ENCODE peak calls at places on chromosomes 16 and 17, in ten cellular contexts. One of them, this sample, is unnamed.

GRCh38 chr17:17269926-17270773 is 10.9 kb downstream of the COPS3 start:
- DNase-seq in adrenal gland: no peak
- DNase-seq in H1: peak
- DNase-seq in upper lobe of right lung: no peak
- DNase-seq in foreskin fibroblast: no peak
- DNase-seq in choroid plexus epithelial cell: peak
- DNase-seq in ascending aorta: no peak
- DNase-seq in CD8-positive, alpha-beta T cell: peak
- DNase-seq in Peyer's patch: no peak
- DNase-seq in pancreas: no peak
- DNase-seq in this sample: no peak

GRCh38 chr16:75075688-75076268 is 40.8 kb downstream of the LDHD start:
- DNase-seq in adrenal gland: no peak
- DNase-seq in Peyer's patch: no peak
- DNase-seq in foreskin fibroblast: no peak
- DNase-seq in ascending aorta: no peak
- DNase-seq in choroid plexus epithelial cell: no peak
- DNase-seq in H1: no peak
- DNase-seq in CD8-positive, alpha-beta T cell: no peak
- DNase-seq in pancreas: no peak
- DNase-seq in upper lobe of right lung: no peak
- DNase-seq in this sample: no peak

GRCh38 chr16:49345829-49346228 is 27.8 kb upstream of the C16orf78 start:
- DNase-seq in H1: peak
- DNase-seq in upper lobe of right lung: no peak
- DNase-seq in adrenal gland: no peak
- DNase-seq in foreskin fibroblast: no peak
- DNase-seq in choroid plexus epithelial cell: no peak
- DNase-seq in ascending aorta: no peak
- DNase-seq in Peyer's patch: no peak
- DNase-seq in pancreas: no peak
- DNase-seq in CD8-positive, alpha-beta T cell: no peak
- DNase-seq in this sample: no peak

GRCh38 chr16:84391151-84391873 is 23.0 kb downstream of the ATP2C2 start:
- DNase-seq in upper lobe of right lung: peak
- DNase-seq in choroid plexus epithelial cell: peak
- DNase-seq in foreskin fibroblast: peak
- DNase-seq in pancreas: no peak
- DNase-seq in CD8-positive, alpha-beta T cell: no peak
- DNase-seq in ascending aorta: no peak
- DNase-seq in adrenal gland: no peak
- DNase-seq in Peyer's patch: no peak
- DNase-seq in H1: no peak
- DNase-seq in this sample: peak

GRCh38 chr17:82092628-82092994 is 5.4 kb downstream of the FASN start:
- DNase-seq in H1: no peak
- DNase-seq in Peyer's patch: no peak
- DNase-seq in foreskin fibroblast: no peak
- DNase-seq in CD8-positive, alpha-beta T cell: no peak
- DNase-seq in ascending aorta: no peak
- DNase-seq in pancreas: no peak
- DNase-seq in upper lobe of right lung: no peak
- DNase-seq in choroid plexus epithelial cell: no peak
- DNase-seq in adrenal gland: no peak
- DNase-seq in this sample: no peak

GRCh38 chr16:71289732-71290062 is 495 bp upstream of the CMTR2 start:
- DNase-seq in foreskin fibroblast: no peak
- DNase-seq in upper lobe of right lung: no peak
- DNase-seq in CD8-positive, alpha-beta T cell: no peak
- DNase-seq in choroid plexus epithelial cell: no peak
- DNase-seq in H1: no peak
- DNase-seq in adrenal gland: no peak
- DNase-seq in pancreas: no peak
- DNase-seq in Peyer's patch: no peak
- DNase-seq in ascending aorta: no peak
- DNase-seq in this sample: no peak

GRCh38 chr17:77957869-77958715 is at the start of gene TNRC6C:
- DNase-seq in choroid plexus epithelial cell: peak
- DNase-seq in foreskin fibroblast: peak
- DNase-seq in ascending aorta: peak
- DNase-seq in H1: peak
- DNase-seq in CD8-positive, alpha-beta T cell: peak
- DNase-seq in pancreas: peak
- DNase-seq in adrenal gland: peak
- DNase-seq in Peyer's patch: peak
- DNase-seq in upper lobe of right lung: peak
- DNase-seq in this sample: peak

GRCh38 chr16:57624806-57625500 is 3.5 kb upstream of the ADGRG1 start:
- DNase-seq in Peyer's patch: no peak
- DNase-seq in H1: no peak
- DNase-seq in ascending aorta: no peak
- DNase-seq in pancreas: no peak
- DNase-seq in adrenal gland: peak
- DNase-seq in upper lobe of right lung: no peak
- DNase-seq in choroid plexus epithelial cell: no peak
- DNase-seq in foreskin fibroblast: no peak
- DNase-seq in CD8-positive, alpha-beta T cell: peak
- DNase-seq in this sample: peak

GRCh38 chr16:74296465-74297295 is at the start of gene PSMD7:
- DNase-seq in Peyer's patch: peak
- DNase-seq in pancreas: peak
- DNase-seq in H1: peak
- DNase-seq in adrenal gland: peak
- DNase-seq in CD8-positive, alpha-beta T cell: peak
- DNase-seq in choroid plexus epithelial cell: peak
- DNase-seq in ascending aorta: peak
- DNase-seq in upper lobe of right lung: peak
- DNase-seq in foreskin fibroblast: peak
- DNase-seq in this sample: peak

GRCh38 chr17:18246880-18247612 is 11.5 kb downstream of the FLII start:
- DNase-seq in Peyer's patch: peak
- DNase-seq in ascending aorta: no peak
- DNase-seq in choroid plexus epithelial cell: peak
- DNase-seq in H1: peak
- DNase-seq in upper lobe of right lung: peak
- DNase-seq in adrenal gland: peak
- DNase-seq in foreskin fibroblast: peak
- DNase-seq in pancreas: peak
- DNase-seq in CD8-positive, alpha-beta T cell: no peak
- DNase-seq in this sample: peak

GRCh38 chr17:21164226-21165019 is 37.7 kb downstream of the DHRS7B start:
- DNase-seq in upper lobe of right lung: no peak
- DNase-seq in adrenal gland: no peak
- DNase-seq in foreskin fibroblast: no peak
- DNase-seq in H1: no peak
- DNase-seq in pancreas: no peak
- DNase-seq in CD8-positive, alpha-beta T cell: no peak
- DNase-seq in Peyer's patch: no peak
- DNase-seq in ascending aorta: no peak
- DNase-seq in choroid plexus epithelial cell: peak
- DNase-seq in this sample: peak

GRCh38 chr16:75340715-75341500 is 89.5 kb upstream of the BCAR1 start:
- DNase-seq in upper lobe of right lung: no peak
- DNase-seq in Peyer's patch: no peak
- DNase-seq in foreskin fibroblast: peak
- DNase-seq in H1: no peak
- DNase-seq in adrenal gland: no peak
- DNase-seq in ascending aorta: no peak
- DNase-seq in pancreas: no peak
- DNase-seq in CD8-positive, alpha-beta T cell: no peak
- DNase-seq in choroid plexus epithelial cell: peak
- DNase-seq in this sample: peak

GRCh38 chr16:64094992-64095579 is 1026.8 kb downstream of the CDH11 start:
- DNase-seq in Peyer's patch: no peak
- DNase-seq in CD8-positive, alpha-beta T cell: no peak
- DNase-seq in ascending aorta: no peak
- DNase-seq in pancreas: no peak
- DNase-seq in H1: no peak
- DNase-seq in adrenal gland: no peak
- DNase-seq in choroid plexus epithelial cell: peak
- DNase-seq in upper lobe of right lung: no peak
- DNase-seq in foreskin fibroblast: peak
- DNase-seq in this sample: no peak

GRCh38 chr17:17289701-17290100 is 8.7 kb upstream of the COPS3 start:
- DNase-seq in ascending aorta: no peak
- DNase-seq in upper lobe of right lung: no peak
- DNase-seq in CD8-positive, alpha-beta T cell: no peak
- DNase-seq in adrenal gland: no peak
- DNase-seq in foreskin fibroblast: no peak
- DNase-seq in choroid plexus epithelial cell: no peak
- DNase-seq in Peyer's patch: no peak
- DNase-seq in pancreas: no peak
- DNase-seq in H1: no peak
- DNase-seq in this sample: no peak

GRCh38 chr17:57315061-57315851 is 58.9 kb downstream of the MSI2 start:
- DNase-seq in adrenal gland: no peak
- DNase-seq in choroid plexus epithelial cell: no peak
- DNase-seq in CD8-positive, alpha-beta T cell: no peak
- DNase-seq in ascending aorta: no peak
- DNase-seq in foreskin fibroblast: no peak
- DNase-seq in upper lobe of right lung: no peak
- DNase-seq in H1: no peak
- DNase-seq in Peyer's patch: no peak
- DNase-seq in pancreas: no peak
- DNase-seq in this sample: no peak

GRCh38 chr16:10594312-10594950 is 14.0 kb upstream of the EMP2 start:
- DNase-seq in ascending aorta: no peak
- DNase-seq in foreskin fibroblast: no peak
- DNase-seq in H1: no peak
- DNase-seq in adrenal gland: no peak
- DNase-seq in pancreas: no peak
- DNase-seq in upper lobe of right lung: peak
- DNase-seq in Peyer's patch: no peak
- DNase-seq in CD8-positive, alpha-beta T cell: no peak
- DNase-seq in choroid plexus epithelial cell: no peak
- DNase-seq in this sample: no peak

DNA sequence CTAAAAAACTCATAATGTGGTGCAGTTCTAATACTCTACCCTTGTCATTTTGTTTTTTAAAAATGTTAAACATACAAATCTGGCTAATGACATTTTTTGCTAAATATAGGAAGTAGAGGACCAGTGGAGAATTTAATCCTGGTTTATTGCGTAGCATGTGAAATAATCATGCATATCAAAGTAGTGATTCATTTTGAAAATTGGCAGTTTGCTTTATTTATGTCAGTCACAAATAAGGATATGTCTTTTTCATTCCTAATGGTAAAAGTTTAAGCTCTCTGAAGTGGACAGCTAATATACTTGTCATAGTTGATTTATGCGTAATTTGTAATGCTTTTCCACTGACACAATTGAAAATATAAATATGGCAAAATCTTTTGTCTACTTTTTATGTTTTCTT is 224.2 kb downstream of the BCAS3 start:
- DNase-seq in pancreas: no peak
- DNase-seq in choroid plexus epithelial cell: peak
- DNase-seq in Peyer's patch: no peak
- DNase-seq in CD8-positive, alpha-beta T cell: no peak
- DNase-seq in H1: no peak
- DNase-seq in ascending aorta: no peak
- DNase-seq in upper lobe of right lung: no peak
- DNase-seq in adrenal gland: no peak
- DNase-seq in foreskin fibroblast: peak
- DNase-seq in this sample: peak
- H3K4me3 ChIP-seq in pancreas: no peak
- H3K4me3 ChIP-seq in choroid plexus epithelial cell: no peak
- H3K4me3 ChIP-seq in Peyer's patch: no peak
- H3K4me3 ChIP-seq in CD8-positive, alpha-beta T cell: no peak
- H3K4me3 ChIP-seq in H1: no peak
- H3K4me3 ChIP-seq in ascending aorta: peak
- H3K4me3 ChIP-seq in upper lobe of right lung: no peak
- H3K4me3 ChIP-seq in adrenal gland: no peak
- H3K4me3 ChIP-seq in foreskin fibroblast: no peak
- H3K4me3 ChIP-seq in this sample: no peak

GRCh38 chr16:89525146-89525913 is 17.1 kb downstream of the SPG7 start:
- DNase-seq in foreskin fibroblast: no peak
- DNase-seq in CD8-positive, alpha-beta T cell: no peak
- DNase-seq in ascending aorta: no peak
- DNase-seq in H1: no peak
- DNase-seq in pancreas: no peak
- DNase-seq in choroid plexus epithelial cell: no peak
- DNase-seq in Peyer's patch: peak
- DNase-seq in adrenal gland: no peak
- DNase-seq in upper lobe of right lung: no peak
- DNase-seq in this sample: no peak
- TF ChIP-seq CTCF in foreskin fibroblast: no peak
- TF ChIP-seq CTCF in CD8-positive, alpha-beta T cell: no peak
- TF ChIP-seq CTCF in ascending aorta: no peak
- TF ChIP-seq CTCF in H1: no peak
- TF ChIP-seq CTCF in pancreas: no peak
- TF ChIP-seq CTCF in choroid plexus epithelial cell: no peak
- TF ChIP-seq CTCF in Peyer's patch: no peak
- TF ChIP-seq CTCF in adrenal gland: no peak
- TF ChIP-seq CTCF in upper lobe of right lung: no peak
- TF ChIP-seq CTCF in this sample: no peak

DNA sequence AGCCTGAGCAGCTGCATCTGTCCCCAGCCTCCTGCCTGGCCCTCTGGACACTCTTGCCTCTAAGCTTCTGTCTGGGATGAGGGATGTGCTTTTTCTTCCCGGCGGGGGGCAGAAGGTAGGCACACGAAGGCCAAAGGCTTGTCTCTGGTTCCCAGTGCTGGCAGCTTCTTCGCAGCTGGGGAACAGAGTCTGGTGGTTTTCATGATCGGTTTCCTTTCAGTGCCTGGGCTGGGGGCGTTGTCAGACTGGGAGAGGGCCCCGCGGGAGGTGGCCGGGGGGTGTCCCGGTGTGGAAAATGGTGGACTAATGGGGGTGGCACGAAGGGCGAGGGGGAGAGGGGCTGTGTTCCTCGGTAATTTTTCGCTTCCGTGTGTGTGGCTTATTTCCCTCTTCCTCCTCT is 988 bp downstream of the RAP1GAP2 start:
- DNase-seq in foreskin fibroblast: no peak
- DNase-seq in Peyer's patch: no peak
- DNase-seq in upper lobe of right lung: no peak
- DNase-seq in CD8-positive, alpha-beta T cell: no peak
- DNase-seq in ascending aorta: no peak
- DNase-seq in H1: no peak
- DNase-seq in choroid plexus epithelial cell: no peak
- DNase-seq in adrenal gland: no peak
- DNase-seq in pancreas: no peak
- DNase-seq in this sample: no peak
- H3K4me3 ChIP-seq in foreskin fibroblast: no peak
- H3K4me3 ChIP-seq in Peyer's patch: peak
- H3K4me3 ChIP-seq in upper lobe of right lung: peak
- H3K4me3 ChIP-seq in CD8-positive, alpha-beta T cell: peak
- H3K4me3 ChIP-seq in ascending aorta: peak
- H3K4me3 ChIP-seq in H1: no peak
- H3K4me3 ChIP-seq in choroid plexus epithelial cell: no peak
- H3K4me3 ChIP-seq in adrenal gland: no peak
- H3K4me3 ChIP-seq in pancreas: no peak
- H3K4me3 ChIP-seq in this sample: no peak

DNA sequence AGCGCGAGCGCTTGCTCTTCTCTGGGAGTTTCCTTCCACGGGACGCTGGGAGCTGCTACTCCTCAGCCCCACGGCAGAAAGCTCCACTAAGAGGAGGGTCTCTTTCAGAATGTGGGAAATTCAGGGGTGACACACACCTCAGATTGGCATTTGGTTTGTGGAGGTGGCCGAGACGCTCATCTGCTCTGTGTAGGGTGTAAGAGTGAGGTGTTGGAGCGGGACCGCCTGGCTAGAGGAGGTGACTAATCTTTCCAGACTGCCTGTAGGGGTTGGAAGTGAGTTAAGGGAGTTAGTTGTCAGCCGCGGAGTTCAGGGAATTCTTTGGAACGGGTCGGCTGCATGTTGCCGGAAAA is 741 bp downstream of the PSMD11 start:
- DNase-seq in Peyer's patch: no peak
- DNase-seq in H1: no peak
- DNase-seq in adrenal gland: peak
- DNase-seq in upper lobe of right lung: no peak
- DNase-seq in pancreas: no peak
- DNase-seq in choroid plexus epithelial cell: peak
- DNase-seq in CD8-positive, alpha-beta T cell: no peak
- DNase-seq in foreskin fibroblast: peak
- DNase-seq in ascending aorta: no peak
- DNase-seq in this sample: peak
- TF ChIP-seq CTCF in Peyer's patch: no peak
- TF ChIP-seq CTCF in H1: no peak
- TF ChIP-seq CTCF in adrenal gland: no peak
- TF ChIP-seq CTCF in upper lobe of right lung: no peak
- TF ChIP-seq CTCF in pancreas: no peak
- TF ChIP-seq CTCF in choroid plexus epithelial cell: peak
- TF ChIP-seq CTCF in CD8-positive, alpha-beta T cell: no peak
- TF ChIP-seq CTCF in foreskin fibroblast: no peak
- TF ChIP-seq CTCF in ascending aorta: no peak
- TF ChIP-seq CTCF in this sample: peak